ENCODE peak calls at places on chromosomes 7 and 10, in four cellular contexts. A is upper lobe of left lung, R is A549, N is K562. W is an unnamed sample.
A peak's percentile ranks its signal among the peaks of the same experiment; 100 is the strongest.

GRCh38 chr10:22612316-22612715 is 102.1 kb downstream of the PIP4K2A start:
- DNase-seq in A (no peak), R (no peak), N (no peak), W (no peak)

GRCh38 chr10:50464004-50464409 is 159.7 kb downstream of the SGMS1 start:
- DNase-seq in A (no peak), R (no peak), N (no peak), W (no peak)

GRCh38 chr10:124820121-124820520 is 18.5 kb downstream of the ABRAXAS2 start:
- DNase-seq in A (no peak), R (no peak), N (no peak), W (no peak)

GRCh38 chr7:41097501-41097900 is 605.4 kb downstream of the INHBA start:
- DNase-seq in A (no peak), R (no peak), N (no peak), W (no peak)

GRCh38 chr7:81161459-81162075 is 242.7 kb upstream of the SEMA3C start:
- DNase-seq in A (no peak), R (peak; percentile 85), N (peak; percentile 40), W (no peak)

GRCh38 chr7:98399903-98400537 is 870 bp downstream of the BAIAP2L1 start:
- DNase-seq in A (no peak), R (peak; percentile 49), N (no peak), W (no peak)

GRCh38 chr10:89086801-89087513 is 96.4 kb downstream of the FAS start:
- DNase-seq in A (peak; percentile 68), R (peak; percentile 6), N (no peak), W (peak; percentile 92)

GRCh38 chr7:80207501-80207900 is 72.9 kb downstream of the GNAI1 start:
- DNase-seq in A (no peak), R (no peak), N (no peak), W (no peak)

GRCh38 chr7:133481676-133482075 is 228.8 kb downstream of the EXOC4 start:
- DNase-seq in A (no peak), R (peak; percentile 1), N (no peak), W (no peak)

GRCh38 chr10:61463035-61463909 is 10.1 kb upstream of the TMEM26 start:
- DNase-seq in A (no peak), R (no peak), N (no peak), W (no peak)

GRCh38 chr10:11293332-11293731 is 275.7 kb downstream of the CELF2 start:
- DNase-seq in A (no peak), R (no peak), N (no peak), W (no peak)

GRCh38 chr10:123774075-123774742 is 108.1 kb downstream of the GPR26 start:
- DNase-seq in A (no peak), R (no peak), N (no peak), W (no peak)

GRCh38 chr10:120365872-120366271 is 91.2 kb upstream of the PLPP4 start:
- DNase-seq in A (no peak), R (no peak), N (no peak), W (no peak)

GRCh38 chr10:123726826-123727225 is 60.7 kb downstream of the GPR26 start:
- DNase-seq in A (no peak), R (no peak), N (no peak), W (no peak)

GRCh38 chr10:7797582-7797981 is 9.6 kb downstream of the ATP5F1C start:
- DNase-seq in A (no peak), R (peak; percentile 42), N (peak; percentile 39), W (no peak)

GRCh38 chr7:30353932-30354607 is 69.7 kb downstream of the ZNRF2 start:
- DNase-seq in A (no peak), R (no peak), N (no peak), W (no peak)

GRCh38 chr7:16926283-16926682 is 44.5 kb upstream of the AGR3 start:
- DNase-seq in A (peak; percentile 54), R (peak; percentile 62), N (no peak), W (no peak)

GRCh38 chr10:52864459-52865106 is 92.0 kb upstream of the MBL2 start:
- DNase-seq in A (no peak), R (peak; percentile 5), N (no peak), W (no peak)

GRCh38 chr10:68561804-68562649 is 1.9 kb downstream of the TET1 start:
- DNase-seq in A (no peak), R (no peak), N (peak; percentile 71), W (no peak)

GRCh38 chr10:5502903-5503835 is 3.8 kb upstream of the CALML5 start:
- DNase-seq in A (peak; percentile 85), R (no peak), N (no peak), W (no peak)

GRCh38 chr10:49534670-49535381 is 4.1 kb downstream of the ERCC6 start:
- DNase-seq in A (no peak), R (no peak), N (no peak), W (no peak)

GRCh38 chr7:151850484-151851159 is 26.3 kb downstream of the PRKAG2 start:
- DNase-seq in A (peak; percentile 82), R (no peak), N (no peak), W (peak; percentile 60)

GRCh38 chr10:116170815-116171250 is 102.2 kb downstream of the GFRA1 start:
- DNase-seq in A (no peak), R (no peak), N (no peak), W (no peak)

GRCh38 chr7:33821970-33822369 is 83.4 kb upstream of the BMPER start:
- DNase-seq in A (no peak), R (no peak), N (no peak), W (no peak)

GRCh38 chr7:120973849-120974248 is 14.7 kb upstream of the CPED1 start:
- DNase-seq in A (no peak), R (no peak), N (no peak), W (no peak)

GRCh38 chr7:23474098-23474828 is 4.0 kb upstream of the IGF2BP3 start:
- DNase-seq in A (peak; percentile 71), R (peak; percentile 98), N (peak; percentile 97), W (no peak)

GRCh38 chr7:77903597-77903996 is 105.0 kb downstream of the PHTF2 start:
- DNase-seq in A (no peak), R (peak; percentile 49), N (no peak), W (no peak)

GRCh38 chr7:116271161-116271979 is 61.0 kb downstream of the TES start:
- DNase-seq in A (no peak), R (peak; percentile 36), N (no peak), W (no peak)

GRCh38 chr10:24694086-24694485 is 29.6 kb downstream of the ARHGAP21 start:
- DNase-seq in A (no peak), R (no peak), N (no peak), W (no peak)

GRCh38 chr10:27247441-27247840 is 6.8 kb upstream of the ACBD5 start:
- DNase-seq in A (no peak), R (no peak), N (no peak), W (no peak)

GRCh38 chr10:86073199-86073977 is 293.2 kb downstream of the GRID1 start:
- DNase-seq in A (no peak), R (no peak), N (no peak), W (peak; percentile 37)

GRCh38 chr10:114060456-114060855 is 16.8 kb downstream of the ADRB1 start:
- DNase-seq in A (no peak), R (no peak), N (no peak), W (no peak)

GRCh38 chr10:128498746-128499145 is 372.5 kb upstream of the MKI67 start:
- DNase-seq in A (no peak), R (no peak), N (no peak), W (no peak)
- H3K27ac ChIP-seq in A (no peak overlapping the region), R (no peak overlapping the region), N (no peak overlapping the region), W (no peak overlapping the region)

DNA sequence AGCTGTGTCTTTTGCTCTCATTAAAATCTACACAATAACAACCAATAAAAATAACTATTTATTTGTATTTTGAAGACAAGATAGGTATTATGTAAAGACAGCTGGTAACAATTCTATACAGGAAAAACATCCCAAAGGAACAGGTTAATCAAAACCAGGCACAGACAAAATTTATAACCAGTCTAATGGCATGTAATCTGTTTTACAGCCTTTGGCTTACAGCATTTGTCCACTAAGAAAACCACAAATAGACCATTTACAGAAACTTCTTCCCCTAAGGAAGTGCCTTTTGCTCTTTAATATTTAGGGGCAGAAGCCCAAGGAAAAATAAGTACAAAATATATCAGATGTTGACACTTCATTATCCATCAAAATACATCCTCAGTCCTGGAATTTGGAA is 65.0 kb downstream of the SVIL start:
- DNase-seq in A (no peak), R (no peak), N (no peak), W (no peak)
- TF ChIP-seq EP300 in A (no peak), R (no peak), N (no peak), W (no peak)

DNA sequence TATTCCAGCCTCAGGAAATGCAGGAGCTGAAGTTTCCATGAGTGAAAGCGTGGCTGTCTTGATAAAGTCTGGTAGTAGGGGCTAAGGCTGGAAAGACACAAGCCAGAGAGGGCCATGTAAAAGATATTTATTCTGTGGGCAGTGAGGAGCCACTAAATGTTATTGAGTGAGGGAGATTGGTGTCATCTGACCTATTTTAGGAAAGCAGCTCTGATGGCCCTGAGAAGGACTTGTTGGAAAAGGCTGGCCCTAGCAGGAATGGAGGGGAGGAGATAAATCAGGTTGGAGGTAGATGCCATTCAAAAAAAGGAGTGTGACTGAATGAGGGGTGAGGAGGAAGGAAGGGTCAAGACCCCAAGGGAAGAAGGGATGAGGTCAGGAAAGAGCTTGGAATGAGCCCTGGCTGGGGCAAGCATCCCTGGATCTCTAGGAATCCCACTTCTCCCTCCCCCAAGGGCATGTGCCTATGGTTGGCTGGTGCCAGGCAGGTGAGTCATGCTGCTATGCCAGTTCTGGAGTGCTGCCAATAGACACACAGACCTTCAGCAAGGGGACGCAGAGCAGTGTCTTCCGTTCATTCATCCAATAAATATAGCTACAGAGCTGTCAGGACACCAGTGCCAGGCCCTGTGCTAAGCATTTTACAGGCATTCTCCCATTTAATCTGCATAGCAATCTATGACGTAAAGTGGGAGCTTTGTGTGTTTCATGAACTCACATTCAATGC is 2.0 kb downstream of the ANKRD2 start:
- DNase-seq in A (peak; percentile 87), R (peak; percentile 98), N (no peak), W (no peak)
- H3K27ac ChIP-seq in A (peak overlapping the region; percentile 30), R (peak overlapping the region; percentile 93), N (no peak overlapping the region), W (no peak overlapping the region)

GRCh38 chr7:964401-965231 is 10.1 kb upstream of the ADAP1 start:
- DNase-seq in A (peak; percentile 40), R (peak; percentile 45), N (peak; percentile 45), W (peak; percentile 71)
- TF ChIP-seq EP300 in A (no peak), R (no peak), N (no peak), W (no peak)

DNA sequence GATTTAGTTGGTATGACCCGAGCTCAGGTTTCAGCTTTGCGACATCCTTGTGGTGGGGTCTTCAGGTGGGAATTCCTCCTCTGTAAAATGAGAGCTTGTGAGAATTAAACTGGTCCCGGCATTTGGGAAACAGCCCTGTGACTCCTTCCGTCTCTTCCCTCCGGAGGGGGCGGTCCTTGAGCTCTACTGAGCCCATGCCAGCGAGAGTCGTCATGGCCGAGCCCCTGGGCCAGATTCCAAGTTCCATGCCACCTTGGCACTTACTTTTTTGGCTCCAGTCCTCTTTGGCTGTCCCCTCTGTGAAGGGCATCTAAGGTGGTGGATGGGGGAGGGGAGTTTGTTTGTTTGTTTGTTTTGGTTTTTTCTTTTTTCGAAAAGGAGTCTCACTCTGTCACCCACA is 47.6 kb downstream of the GTF2IRD1 start:
- DNase-seq in A (peak; percentile 54), R (no peak), N (no peak), W (no peak)
- H3K27ac ChIP-seq in A (no peak overlapping the region), R (no peak overlapping the region), N (no peak overlapping the region), W (peak overlapping the region; percentile 64)

GRCh38 chr10:76089626-76090185 is 658.3 kb downstream of the LRMDA start:
- DNase-seq in A (no peak), R (no peak), N (no peak), W (no peak)

GRCh38 chr10:76085002-76085401 is 653.6 kb downstream of the LRMDA start:
- DNase-seq in A (no peak), R (no peak), N (no peak), W (no peak)

GRCh38 chr10:76085773-76086570 is 654.5 kb downstream of the LRMDA start:
- DNase-seq in A (no peak), R (no peak), N (no peak), W (no peak)

GRCh38 chr10:76082956-76083355 is 651.5 kb downstream of the LRMDA start:
- DNase-seq in A (no peak), R (peak; percentile 52), N (no peak), W (no peak)

GRCh38 chr10:76086571-76087260 is 655.3 kb downstream of the LRMDA start:
- DNase-seq in A (peak; percentile 24), R (peak; percentile 65), N (peak; percentile 49), W (no peak)
- TF ChIP-seq EP300 in A (no peak), R (no peak), N (no peak), W (no peak)